ENCODE peak calls at places on chromosomes 12 and 14, in four cellular contexts. C, Y, W and S are unnamed samples.

GRCh38 chr12:25071366-25071765 is 122.5 kb upstream of the BCAT1 start:
- DNase-seq in C (peak), W (no peak), Y (no peak), S (no peak)

GRCh38 chr12:12425616-12426015 is 68.7 kb downstream of the BORCS5 start:
- DNase-seq in C (peak), W (no peak), Y (no peak), S (no peak)

GRCh38 chr14:77593501-77593911 is 22.9 kb downstream of the SPTLC2 start:
- DNase-seq in C (peak), W (no peak), Y (no peak), S (no peak)

GRCh38 chr12:110345963-110346362 is 57.5 kb downstream of the ANAPC7 start:
- DNase-seq in Y (no peak), C (no peak), W (no peak), S (no peak)

GRCh38 chr14:36438883-36439282 is 81.1 kb downstream of the NKX2-1 start:
- DNase-seq in Y (no peak), W (no peak), C (no peak), S (no peak)

GRCh38 chr14:63405715-63406114 is 87.0 kb upstream of the GPHB5 start:
- DNase-seq in Y (no peak), C (no peak), W (no peak), S (no peak)

GRCh38 chr12:93134175-93134574 is 205.1 kb upstream of the EEA1 start:
- DNase-seq in W (no peak), C (no peak), Y (no peak), S (no peak)

GRCh38 chr12:26271889-26272492 is 76.6 kb downstream of the SSPN start:
- DNase-seq in C (peak), W (peak), Y (peak), S (peak)

GRCh38 chr14:104280085-104280901 is 141.9 kb downstream of the KIF26A start:
- DNase-seq in Y (peak), C (no peak), W (peak), S (no peak)

DNA sequence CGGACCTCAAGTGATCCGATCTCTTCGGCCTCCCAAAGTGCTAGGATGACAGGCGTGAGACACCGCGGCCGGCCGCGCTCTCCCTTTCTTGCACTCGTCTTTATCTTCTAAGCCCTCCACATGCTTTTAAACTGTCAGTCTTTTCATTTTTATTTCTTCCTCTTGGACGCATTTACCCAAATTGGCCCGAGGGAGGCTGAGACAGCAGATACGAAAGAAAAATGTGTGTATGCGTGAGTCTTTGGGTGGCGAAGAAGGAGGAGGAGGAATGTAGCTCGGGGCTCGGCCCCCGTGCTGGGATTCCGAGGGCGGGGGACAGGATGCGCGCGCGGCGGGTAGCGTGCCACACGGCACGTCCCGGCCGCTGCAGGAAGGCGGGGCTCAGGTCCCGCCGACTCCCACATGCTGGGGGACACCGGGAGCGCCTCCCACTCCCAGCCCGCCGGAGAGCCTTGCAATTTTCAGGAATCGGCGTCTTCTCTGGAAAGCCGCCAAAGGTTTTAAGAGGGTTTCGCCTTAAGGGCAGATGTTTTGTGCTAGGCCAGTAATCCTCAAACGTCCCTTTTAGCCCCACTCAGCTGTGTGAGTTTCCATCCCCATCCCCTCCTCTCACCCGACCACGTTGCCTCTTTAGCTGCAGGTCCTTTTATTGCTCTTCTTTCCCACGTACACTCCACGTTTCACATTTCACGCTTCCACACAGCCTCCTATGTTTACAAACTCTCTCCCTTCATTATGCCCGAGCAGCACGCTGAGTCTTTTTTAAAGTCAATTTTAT is 34.7 kb upstream of the SLC2A3 start:
- DNase-seq in Y (peak), C (peak), W (peak), S (peak)
- TF ChIP-seq CTCF in Y (peak), C (no peak), W (peak), S (peak)

DNA sequence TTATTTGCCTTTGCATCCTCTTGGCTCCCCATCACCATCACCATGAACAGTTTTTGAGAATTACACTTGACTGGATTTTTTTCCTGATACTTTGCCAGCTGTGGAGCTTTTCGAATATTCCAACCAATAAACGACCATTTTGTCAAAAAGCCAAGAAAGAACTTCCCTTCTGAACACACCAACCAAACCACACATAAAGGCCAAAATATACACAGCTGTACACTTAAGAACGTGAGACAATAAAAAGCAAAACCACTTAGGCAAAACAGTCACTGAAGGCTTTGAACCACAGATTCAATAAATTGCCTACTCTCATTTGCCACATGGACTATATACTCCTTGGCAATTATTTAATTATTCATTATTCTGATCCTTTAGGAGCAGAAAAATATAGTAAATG is 1.1 kb downstream of the C14orf93 start:
- DNase-seq in C (no peak), W (no peak), Y (no peak), S (no peak)
- H3K27ac ChIP-seq in C (no peak), W (peak), Y (no peak), S (no peak)

DNA sequence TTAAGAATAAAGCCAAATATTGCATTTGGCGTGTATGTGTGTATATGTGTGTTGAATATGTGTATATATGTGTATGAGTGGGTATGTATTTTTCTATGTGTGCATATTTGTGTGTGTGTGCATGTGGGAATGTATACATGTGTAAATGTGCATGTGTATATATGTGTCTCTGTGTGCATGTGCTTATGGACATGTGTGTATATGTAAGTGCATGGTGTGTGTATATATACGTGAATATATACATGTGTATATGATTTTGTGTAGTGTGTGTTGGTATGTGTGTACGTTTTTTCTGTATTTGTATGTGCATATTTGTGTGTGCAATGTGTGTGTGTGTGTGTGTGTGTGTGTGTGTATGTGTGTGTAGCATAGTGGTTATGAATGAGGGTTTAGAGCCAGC is 1021.0 kb downstream of the AACS start:
- DNase-seq in Y (no peak), C (no peak), W (no peak), S (no peak)
- TF ChIP-seq CTCF in Y (no peak), C (no peak), W (no peak), S (no peak)

GRCh38 chr12:122319312-122319638 is 53.0 kb upstream of the VPS33A start:
- DNase-seq in Y (no peak), C (no peak), W (no peak), S (no peak)
- H3K27ac ChIP-seq in Y (peak), C (no peak), W (no peak), S (no peak)